ENCODE peak calls at places on chromosomes 12 and 14, in eight cellular contexts. J is epithelial cell of proximal tubule, B is heart right ventricle, W is H1, A is cardiac fibroblast, I is GM20000, V is choroid plexus epithelial cell, H is hepatocyte. E is an unnamed sample.

GRCh38 chr12:132108211-132108832 is 35.8 kb downstream of the DDX51 start:
- DNase-seq in J (no peak), B (no peak), W (peak; percentile 53), A (no peak), I (no peak), V (no peak), H (no peak), E (no peak)

GRCh38 chr14:30875788-30876053 is 1.4 kb downstream of the COCH start:
- DNase-seq in J (no peak), B (no peak), W (no peak), A (no peak), I (no peak), V (no peak), H (no peak), E (no peak)

GRCh38 chr12:120468271-120468845 is 1.2 kb downstream of the SRSF9 start:
- DNase-seq in J (peak; percentile 41), B (peak; percentile 20), W (peak; percentile 59), A (peak; percentile 74), I (peak; percentile 48), V (peak; percentile 76), H (peak; percentile 49), E (peak; percentile 32)

GRCh38 chr14:104384776-104385071 is 194.8 kb upstream of the C14orf180 start:
- DNase-seq in J (no peak), B (no peak), W (no peak), A (no peak), I (no peak), V (no peak), H (no peak), E (no peak)

GRCh38 chr12:18970603-18971002 is 158.9 kb upstream of the PLEKHA5 start:
- DNase-seq in J (no peak), B (no peak), W (no peak), A (no peak), I (no peak), V (no peak), H (no peak), E (no peak)

GRCh38 chr14:50085570-50086315 is 30.6 kb downstream of the VCPKMT start:
- DNase-seq in J (no peak), B (no peak), W (no peak), A (peak; percentile 21), I (peak; percentile 68), V (peak; percentile 38), H (no peak), E (no peak)

GRCh38 chr14:41130274-41130673 is 476.4 kb upstream of the LRFN5 start:
- DNase-seq in J (no peak), B (no peak), W (no peak), A (no peak), I (no peak), V (no peak), H (no peak), E (no peak)

GRCh38 chr14:22002860-22003284 is 329.3 kb upstream of the OR4E1 start:
- DNase-seq in J (no peak), B (no peak), W (peak; percentile 76), A (no peak), I (no peak), V (no peak), H (peak; percentile 62), E (peak; percentile 39)

GRCh38 chr14:67285876-67286452 is 44.7 kb downstream of the PALS1 start:
- DNase-seq in J (no peak), B (no peak), W (no peak), A (peak; percentile 74), I (peak; percentile 7), V (peak; percentile 75), H (peak; percentile 77), E (no peak)

GRCh38 chr14:103698380-103699260 is 16.6 kb downstream of the XRCC3 start:
- DNase-seq in J (no peak), B (no peak), W (no peak), A (no peak), I (no peak), V (no peak), H (no peak), E (no peak)

GRCh38 chr14:70722418-70722817 is 80.7 kb downstream of the TTC9 start:
- DNase-seq in J (peak; percentile 40), B (no peak), W (no peak), A (no peak), I (no peak), V (no peak), H (no peak), E (no peak)

GRCh38 chr12:39300799-39301198 is 142.1 kb downstream of the KIF21A start:
- DNase-seq in J (no peak), B (no peak), W (no peak), A (peak; percentile 37), I (no peak), V (no peak), H (no peak), E (no peak)

GRCh38 chr14:100593751-100594624 is 6.8 kb upstream of the BEGAIN start:
- DNase-seq in J (no peak), B (no peak), W (no peak), A (no peak), I (no peak), V (no peak), H (no peak), E (no peak)

GRCh38 chr14:28768549-28768870 is 1.9 kb downstream of the FOXG1 start:
- DNase-seq in J (no peak), B (no peak), W (no peak), A (no peak), I (no peak), V (no peak), H (no peak), E (no peak)

GRCh38 chr14:28767239-28767850 is 758 bp downstream of the FOXG1 start:
- DNase-seq in J (no peak), B (no peak), W (peak; percentile 54), A (no peak), I (no peak), V (no peak), H (no peak), E (no peak)

GRCh38 chr14:28769358-28769757 is 2.8 kb downstream of the FOXG1 start:
- DNase-seq in J (no peak), B (no peak), W (no peak), A (no peak), I (no peak), V (no peak), H (no peak), E (no peak)

GRCh38 chr14:28766505-28767238 is at the start of gene FOXG1:
- DNase-seq in J (no peak), B (no peak), W (peak; percentile 72), A (peak; percentile 71), I (no peak), V (no peak), H (no peak), E (no peak)

GRCh38 chr14:28767851-28768548 is 1.4 kb downstream of the FOXG1 start:
- DNase-seq in J (no peak), B (no peak), W (peak; percentile 88), A (no peak), I (no peak), V (no peak), H (peak; percentile 49), E (no peak)
- TF ChIP-seq CTCF in J (no peak), B (no peak), W (peak; percentile 61), A (no peak), I (no peak), V (no peak), H (no peak), E (no peak)

GRCh38 chr12:56222531-56222895 is 791 bp upstream of the RNF41 start:
- DNase-seq in J (no peak), B (no peak), W (no peak), A (no peak), I (no peak), V (no peak), H (no peak), E (no peak)

GRCh38 chr12:56221233-56221756 is 427 bp downstream of the RNF41 start:
- DNase-seq in J (no peak), B (peak; percentile 58), W (peak; percentile 65), A (peak; percentile 93), I (no peak), V (peak; percentile 68), H (peak; percentile 83), E (peak; percentile 32)

GRCh38 chr12:56223571-56224101 is 506 bp upstream of the NABP2 start:
- DNase-seq in J (no peak), B (no peak), W (no peak), A (no peak), I (no peak), V (no peak), H (no peak), E (no peak)

GRCh38 chr12:56220611-56221232 is 1.0 kb downstream of the RNF41 start:
- DNase-seq in J (peak; percentile 32), B (no peak), W (no peak), A (peak; percentile 73), I (no peak), V (peak; percentile 69), H (no peak), E (no peak)

DNA sequence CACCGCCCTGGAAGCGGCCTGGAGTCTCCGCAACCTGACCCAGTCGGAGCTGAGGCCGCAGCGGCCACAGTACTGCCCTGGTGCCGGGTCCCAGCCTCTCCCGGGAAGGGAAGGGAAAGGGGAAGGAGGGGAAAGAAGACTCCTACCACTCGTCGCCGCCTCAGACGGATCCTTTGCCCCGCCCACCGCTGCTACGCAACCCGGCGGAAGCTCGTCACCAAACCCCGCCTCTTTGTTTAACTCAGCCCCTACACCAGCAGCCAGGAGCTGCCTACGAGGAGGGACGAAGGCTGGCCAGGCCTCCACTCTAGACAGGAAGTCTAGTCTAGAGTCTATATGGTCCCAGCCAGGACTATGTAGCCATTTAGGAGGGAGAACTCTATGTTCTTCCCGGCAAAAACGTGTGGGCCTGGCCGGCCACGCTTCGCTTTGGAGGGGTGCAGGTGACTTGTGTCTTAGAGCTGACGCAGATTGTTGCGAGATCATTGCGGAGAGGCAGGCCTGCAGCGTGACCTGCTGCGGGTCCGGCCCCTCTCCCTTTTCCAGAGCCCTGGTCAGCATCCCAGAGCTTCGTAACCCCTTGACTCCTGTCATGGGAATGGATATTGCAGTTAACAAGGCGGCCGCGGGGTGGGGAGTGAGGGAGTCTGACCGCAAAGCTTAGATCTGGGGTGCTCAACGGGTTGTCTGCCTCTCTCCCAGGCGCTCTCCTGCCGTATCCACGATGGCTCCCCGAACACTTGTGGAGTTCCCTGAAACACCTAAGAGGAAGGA is at the start of gene RNF41:
- DNase-seq in J (peak; percentile 68), B (peak; percentile 98), W (peak; percentile 98), A (peak; percentile 99), I (peak; percentile 96), V (peak; percentile 99), H (peak; percentile 99), E (peak; percentile 98)
- TF ChIP-seq CTCF in J (peak; percentile 24), B (no peak), W (peak; percentile 24), A (no peak), I (no peak), V (peak; percentile 28), H (no peak), E (no peak)

GRCh38 chr14:60514378-60515243 is 5.7 kb downstream of the SIX6 start:
- DNase-seq in J (no peak), B (no peak), W (peak; percentile 83), A (peak; percentile 5), I (peak; percentile 68), V (no peak), H (peak; percentile 57), E (peak; percentile 59)
- TF ChIP-seq CTCF in J (no peak), B (no peak), W (peak; percentile 32), A (no peak), I (peak; percentile 39), V (no peak), H (peak; percentile 32), E (peak; percentile 37)

DNA sequence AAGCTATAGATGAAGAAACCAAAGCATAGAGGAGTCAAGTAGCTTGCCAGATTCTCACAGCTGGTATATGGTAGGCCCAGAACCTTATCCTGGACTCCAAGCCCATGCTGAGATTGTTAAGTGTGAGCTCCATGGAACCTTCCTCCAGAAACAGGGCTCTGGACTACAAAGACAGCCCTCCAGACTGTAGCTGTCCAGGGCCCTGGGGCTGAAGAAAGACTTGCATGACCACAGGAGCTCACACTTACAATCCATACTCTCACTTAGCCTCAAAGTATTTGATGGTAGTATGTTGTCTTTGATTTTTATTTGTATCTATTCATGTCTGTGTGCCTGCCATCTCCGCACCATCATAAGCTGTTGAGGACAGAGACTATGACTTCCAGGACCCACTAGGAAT is 53.8 kb upstream of the GNG2 start:
- DNase-seq in J (no peak), B (no peak), W (no peak), A (no peak), I (no peak), V (peak; percentile 29), H (no peak), E (no peak)
- TF ChIP-seq CTCF in J (no peak), B (no peak), W (no peak), A (no peak), I (no peak), V (no peak), H (no peak), E (no peak)

E was measured in Calu3.